ENCODE peak calls at places on chromosomes 12 and 14, in ten cellular contexts. O is gastrocnemius medialis, R is right lobe of liver, D is stomach, Z is A549, M is thyroid gland, Q is uterus, C is transverse colon, B is esophagus muscularis mucosa, N is endothelial cell of umbilical vein. U is an unnamed sample.
A peak's percentile ranks its signal among the peaks of the same experiment; 100 is the strongest.

GRCh38 chr14:68306934-68307758 is 485.7 kb downstream of the ZFP36L1 start:
- DNase-seq in O (no peak), R (no peak), D (peak; percentile 76), Z (no peak), M (peak; percentile 36), Q (no peak), C (peak; percentile 64), B (no peak), N (no peak), U (no peak)

GRCh38 chr12:55188974-55189556 is 31.8 kb upstream of the OR10A7 start:
- DNase-seq in O (no peak), R (no peak), D (no peak), Z (peak; percentile 43), M (peak; percentile 10), Q (no peak), C (peak; percentile 12), B (no peak), N (peak; percentile 87), U (no peak)

GRCh38 chr12:57813971-57814771 is 4.4 kb downstream of the AVIL start:
- DNase-seq in O (no peak), R (no peak), D (no peak), Z (no peak), M (peak; percentile 40), Q (peak; percentile 58), C (no peak), B (no peak), N (no peak), U (no peak)

GRCh38 chr12:99455350-99456037 is 192.1 kb upstream of the GARIN6 start:
- DNase-seq in O (no peak), R (no peak), D (no peak), Z (peak; percentile 6), M (no peak), Q (no peak), C (no peak), B (no peak), N (no peak), U (no peak)

GRCh38 chr12:78928200-78929074 is 63.9 kb downstream of the SYT1 start:
- DNase-seq in O (no peak), R (no peak), D (no peak), Z (peak; percentile 14), M (no peak), Q (no peak), C (no peak), B (no peak), N (peak; percentile 1), U (no peak)

GRCh38 chr14:30657606-30658163 is 35.6 kb downstream of the SCFD1 start:
- DNase-seq in O (no peak), R (no peak), D (no peak), Z (peak; percentile 3), M (no peak), Q (no peak), C (no peak), B (no peak), N (peak; percentile 15), U (no peak)

GRCh38 chr14:72907886-72908285 is 14.0 kb upstream of the DPF3 start:
- DNase-seq in O (no peak), R (no peak), D (no peak), Z (no peak), M (no peak), Q (no peak), C (no peak), B (no peak), N (peak; percentile 21), U (no peak)

GRCh38 chr12:102652645-102653313 is 172.4 kb upstream of the IGF1 start:
- DNase-seq in O (no peak), R (no peak), D (no peak), Z (no peak), M (no peak), Q (no peak), C (no peak), B (no peak), N (no peak), U (no peak)

GRCh38 chr14:90820958-90821357 is 4.7 kb upstream of the TTC7B start:
- DNase-seq in O (no peak), R (peak; percentile 70), D (peak; percentile 43), Z (no peak), M (no peak), Q (no peak), C (peak; percentile 27), B (no peak), N (no peak), U (no peak)

GRCh38 chr12:87813476-87814234 is 215.5 kb downstream of the C12orf50 start:
- DNase-seq in O (no peak), R (no peak), D (no peak), Z (peak; percentile 38), M (no peak), Q (no peak), C (no peak), B (no peak), N (no peak), U (no peak)

GRCh38 chr14:44833376-44833775 is 128.4 kb downstream of the KLHL28 start:
- DNase-seq in O (no peak), R (no peak), D (no peak), Z (peak; percentile 3), M (no peak), Q (no peak), C (no peak), B (no peak), N (no peak), U (no peak)

GRCh38 chr12:109580684-109581333 is 7.2 kb downstream of the MVK start:
- DNase-seq in O (no peak), R (no peak), D (no peak), Z (no peak), M (peak; percentile 91), Q (no peak), C (no peak), B (no peak), N (no peak), U (no peak)

GRCh38 chr14:72904840-72905561 is 11.1 kb upstream of the DPF3 start:
- DNase-seq in O (peak; percentile 72), R (peak; percentile 63), D (peak; percentile 59), Z (peak; percentile 73), M (peak; percentile 62), Q (peak; percentile 43), C (peak; percentile 71), B (no peak), N (peak; percentile 68), U (no peak)

GRCh38 chr12:24268663-24269186 is 319.3 kb upstream of the SOX5 start:
- DNase-seq in O (no peak), R (no peak), D (no peak), Z (no peak), M (no peak), Q (no peak), C (no peak), B (no peak), N (no peak), U (no peak)
- TF ChIP-seq CTCF in O (no peak), R (no peak), D (no peak), Z (no peak), M (peak; percentile 11), Q (no peak), C (no peak), B (no peak), N (no peak), U (no peak)

GRCh38 chr12:53098354-53098981 is 1.0 kb downstream of the IGFBP6 start:
- DNase-seq in O (peak; percentile 40), R (no peak), D (peak; percentile 24), Z (peak; percentile 69), M (no peak), Q (peak; percentile 80), C (peak; percentile 22), B (no peak), N (peak; percentile 34), U (no peak)
- TF ChIP-seq POLR2A in O (no peak), R (no peak), D (no peak), Z (peak; percentile 42), M (no peak), Q (peak; percentile 8), C (no peak), B (no peak), N (no peak), U (peak; percentile 4)

DNA sequence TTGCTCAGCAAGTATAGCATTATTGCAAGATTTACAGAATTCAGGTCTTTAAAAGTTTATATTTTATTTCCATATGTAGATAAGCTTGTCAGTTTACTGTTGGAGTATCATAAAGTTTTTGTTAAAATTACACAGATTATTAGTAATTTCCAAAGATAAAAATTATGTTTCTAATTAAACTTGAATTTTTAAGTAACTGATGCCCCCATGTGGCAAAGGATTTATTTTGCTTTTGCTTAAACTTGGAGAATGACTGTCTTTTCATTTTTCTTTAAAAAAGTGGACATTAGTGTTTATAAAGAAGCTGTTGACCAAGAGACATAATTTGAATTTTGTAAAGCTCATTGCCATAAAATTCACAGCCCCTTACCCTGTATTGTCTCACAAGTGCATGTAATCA is 45.8 kb downstream of the ETNK1 start:
- DNase-seq in O (no peak), R (no peak), D (no peak), Z (no peak), M (no peak), Q (no peak), C (no peak), B (no peak), N (peak; percentile 29), U (no peak)
- TF ChIP-seq CTCF in O (no peak), R (peak; percentile 40), D (no peak), Z (peak; percentile 43), M (no peak), Q (no peak), C (no peak), B (peak; percentile 15), N (no peak), U (no peak)

GRCh38 chr12:131947482-131948027 is 2.2 kb upstream of the EP400 start:
- DNase-seq in O (no peak), R (no peak), D (no peak), Z (no peak), M (no peak), Q (no peak), C (no peak), B (no peak), N (no peak), U (no peak)

GRCh38 chr12:131948166-131948712 is 1.5 kb upstream of the EP400 start:
- DNase-seq in O (no peak), R (no peak), D (no peak), Z (no peak), M (no peak), Q (no peak), C (no peak), B (no peak), N (no peak), U (no peak)

GRCh38 chr12:131946757-131947156 is 3.0 kb upstream of the EP400 start:
- DNase-seq in O (no peak), R (no peak), D (no peak), Z (no peak), M (no peak), Q (no peak), C (no peak), B (no peak), N (no peak), U (no peak)

GRCh38 chr12:131950182-131950913 is 606 bp downstream of the EP400 start:
- DNase-seq in O (no peak), R (peak; percentile 70), D (peak; percentile 28), Z (no peak), M (no peak), Q (peak; percentile 29), C (peak; percentile 31), B (peak; percentile 88), N (peak; percentile 30), U (no peak)

GRCh38 chr12:131949431-131950181 is at the start of gene EP400:
- DNase-seq in O (peak; percentile 91), R (peak; percentile 97), D (peak; percentile 98), Z (peak; percentile 87), M (peak; percentile 96), Q (peak; percentile 96), C (peak; percentile 98), B (peak; percentile 99), N (peak; percentile 92), U (no peak)
- TF ChIP-seq POLR2A in O (no peak), R (peak; percentile 54), D (no peak), Z (peak; percentile 57), M (no peak), Q (peak; percentile 56), C (peak; percentile 39), B (no peak), N (peak; percentile 69), U (no peak)